ENCODE peak calls at places on chromosomes 4 and X, in five cellular contexts. One of them, this sample, is unnamed.

GRCh38 chrX:72394518-72395163 is 88.9 kb upstream of the CITED1 start:
- DNase-seq in type B pancreatic cell: no peak
- DNase-seq in AG04449: peak
- DNase-seq in endodermal cell: no peak
- DNase-seq in lower lobe of right lung: no peak
- DNase-seq in this sample: no peak

GRCh38 chrX:150036181-150036580 is 97.9 kb upstream of the EOLA2 start:
- DNase-seq in type B pancreatic cell: no peak
- DNase-seq in AG04449: no peak
- DNase-seq in endodermal cell: no peak
- DNase-seq in lower lobe of right lung: no peak
- DNase-seq in this sample: no peak

GRCh38 chr4:32752962-32753361 is 2032.8 kb downstream of the PCDH7 start:
- DNase-seq in type B pancreatic cell: no peak
- DNase-seq in AG04449: no peak
- DNase-seq in endodermal cell: no peak
- DNase-seq in lower lobe of right lung: no peak
- DNase-seq in this sample: no peak

GRCh38 chrX:46759645-46759974 is 692 bp upstream of the SLC9A7 start:
- DNase-seq in type B pancreatic cell: no peak
- DNase-seq in AG04449: no peak
- DNase-seq in endodermal cell: no peak
- DNase-seq in lower lobe of right lung: no peak
- DNase-seq in this sample: no peak

GRCh38 chr4:143417679-143418403 is 81.2 kb downstream of the GAB1 start:
- DNase-seq in type B pancreatic cell: no peak
- DNase-seq in AG04449: no peak
- DNase-seq in endodermal cell: no peak
- DNase-seq in lower lobe of right lung: no peak
- DNase-seq in this sample: no peak

GRCh38 chr4:150579591-150580234 is 2.2 kb upstream of the MAB21L2 start:
- DNase-seq in type B pancreatic cell: peak
- DNase-seq in AG04449: no peak
- DNase-seq in endodermal cell: peak
- DNase-seq in lower lobe of right lung: no peak
- DNase-seq in this sample: no peak

GRCh38 chr4:101393256-101393655 is 45.9 kb upstream of the PPP3CA start:
- DNase-seq in type B pancreatic cell: no peak
- DNase-seq in AG04449: no peak
- DNase-seq in endodermal cell: no peak
- DNase-seq in lower lobe of right lung: no peak
- DNase-seq in this sample: no peak

GRCh38 chr4:55931833-55932232 is 16.9 kb upstream of the CEP135 start:
- DNase-seq in type B pancreatic cell: no peak
- DNase-seq in AG04449: no peak
- DNase-seq in endodermal cell: no peak
- DNase-seq in lower lobe of right lung: no peak
- DNase-seq in this sample: no peak

GRCh38 chr4:53436251-53436650 is 58.8 kb downstream of the FIP1L1 start:
- DNase-seq in type B pancreatic cell: no peak
- DNase-seq in AG04449: no peak
- DNase-seq in endodermal cell: no peak
- DNase-seq in lower lobe of right lung: no peak
- DNase-seq in this sample: no peak

GRCh38 chr4:122614621-122615020 is 6.2 kb downstream of the IL21 start:
- DNase-seq in type B pancreatic cell: no peak
- DNase-seq in AG04449: no peak
- DNase-seq in endodermal cell: no peak
- DNase-seq in lower lobe of right lung: no peak
- DNase-seq in this sample: no peak

GRCh38 chrX:121570072-121570841 is 522.8 kb downstream of the GLUD2 start:
- DNase-seq in type B pancreatic cell: no peak
- DNase-seq in AG04449: no peak
- DNase-seq in endodermal cell: no peak
- DNase-seq in lower lobe of right lung: no peak
- DNase-seq in this sample: no peak

GRCh38 chr4:35087216-35087615 is 1157.1 kb downstream of the ARAP2 start:
- DNase-seq in type B pancreatic cell: no peak
- DNase-seq in AG04449: no peak
- DNase-seq in endodermal cell: no peak
- DNase-seq in lower lobe of right lung: no peak
- DNase-seq in this sample: no peak

GRCh38 chr4:184819786-184820185 is 6.0 kb downstream of the ACSL1 start:
- DNase-seq in type B pancreatic cell: no peak
- DNase-seq in AG04449: no peak
- DNase-seq in endodermal cell: no peak
- DNase-seq in lower lobe of right lung: no peak
- DNase-seq in this sample: no peak

GRCh38 chrX:128807367-128807766 is 715.9 kb downstream of the SMARCA1 start:
- DNase-seq in type B pancreatic cell: no peak
- DNase-seq in AG04449: no peak
- DNase-seq in endodermal cell: no peak
- DNase-seq in lower lobe of right lung: no peak
- DNase-seq in this sample: no peak

GRCh38 chrX:39258331-39258730 is 457.1 kb downstream of the MID1IP1 start:
- DNase-seq in type B pancreatic cell: no peak
- DNase-seq in AG04449: no peak
- DNase-seq in endodermal cell: peak
- DNase-seq in lower lobe of right lung: no peak
- DNase-seq in this sample: no peak

GRCh38 chr4:55077577-55077976 is 47.8 kb downstream of the KDR start:
- DNase-seq in type B pancreatic cell: no peak
- DNase-seq in AG04449: no peak
- DNase-seq in endodermal cell: no peak
- DNase-seq in lower lobe of right lung: no peak
- DNase-seq in this sample: no peak

GRCh38 chr4:10111067-10111801 is 5.4 kb downstream of the WDR1 start:
- DNase-seq in type B pancreatic cell: no peak
- DNase-seq in AG04449: no peak
- DNase-seq in endodermal cell: peak
- DNase-seq in lower lobe of right lung: no peak
- DNase-seq in this sample: no peak

GRCh38 chr4:1369091-1369450 is 22.1 kb downstream of the UVSSA start:
- DNase-seq in type B pancreatic cell: no peak
- DNase-seq in AG04449: no peak
- DNase-seq in endodermal cell: no peak
- DNase-seq in lower lobe of right lung: peak
- DNase-seq in this sample: no peak

GRCh38 chrX:48958635-48959094 is 1.3 kb upstream of the OTUD5 start:
- DNase-seq in type B pancreatic cell: no peak
- DNase-seq in AG04449: no peak
- DNase-seq in endodermal cell: no peak
- DNase-seq in lower lobe of right lung: no peak
- DNase-seq in this sample: no peak

GRCh38 chr4:68271851-68272756 is 26.6 kb upstream of the TMPRSS11B start:
- DNase-seq in type B pancreatic cell: no peak
- DNase-seq in AG04449: peak
- DNase-seq in endodermal cell: peak
- DNase-seq in lower lobe of right lung: no peak
- DNase-seq in this sample: no peak

GRCh38 chrX:47802589-47802988 is 34.1 kb upstream of the ZNF81 start:
- DNase-seq in type B pancreatic cell: no peak
- DNase-seq in AG04449: no peak
- DNase-seq in endodermal cell: no peak
- DNase-seq in lower lobe of right lung: no peak
- DNase-seq in this sample: no peak

GRCh38 chr4:127505203-127505602 is 127.6 kb upstream of the INTU start:
- DNase-seq in type B pancreatic cell: no peak
- DNase-seq in AG04449: peak
- DNase-seq in endodermal cell: no peak
- DNase-seq in lower lobe of right lung: no peak
- DNase-seq in this sample: no peak

GRCh38 chr4:62324215-62324614 is 1124.1 kb downstream of the ADGRL3 start:
- DNase-seq in type B pancreatic cell: no peak
- DNase-seq in AG04449: no peak
- DNase-seq in endodermal cell: no peak
- DNase-seq in lower lobe of right lung: no peak
- DNase-seq in this sample: no peak

GRCh38 chr4:56976283-56976877 is 1.0 kb downstream of the NOA1 start:
- DNase-seq in type B pancreatic cell: no peak
- DNase-seq in AG04449: no peak
- DNase-seq in endodermal cell: no peak
- DNase-seq in lower lobe of right lung: no peak
- DNase-seq in this sample: no peak

GRCh38 chr4:108247511-108248088 is 78.9 kb upstream of the LEF1 start:
- DNase-seq in type B pancreatic cell: no peak
- DNase-seq in AG04449: no peak
- DNase-seq in endodermal cell: peak
- DNase-seq in lower lobe of right lung: no peak
- DNase-seq in this sample: no peak

GRCh38 chr4:41541697-41542096 is 3.7 kb downstream of the LIMCH1 start:
- DNase-seq in type B pancreatic cell: no peak
- DNase-seq in AG04449: no peak
- DNase-seq in endodermal cell: peak
- DNase-seq in lower lobe of right lung: no peak
- DNase-seq in this sample: no peak

GRCh38 chr4:52868138-52868537 is 6.0 kb downstream of the RASL11B start:
- DNase-seq in type B pancreatic cell: no peak
- DNase-seq in AG04449: no peak
- DNase-seq in endodermal cell: peak
- DNase-seq in lower lobe of right lung: no peak
- DNase-seq in this sample: no peak

GRCh38 chr4:84957509-84958420 is 8.7 kb downstream of the WDFY3 start:
- DNase-seq in type B pancreatic cell: no peak
- DNase-seq in AG04449: no peak
- DNase-seq in endodermal cell: no peak
- DNase-seq in lower lobe of right lung: no peak
- DNase-seq in this sample: no peak

GRCh38 chr4:1208266-1208961 is 36.0 kb upstream of the SPON2 start:
- DNase-seq in type B pancreatic cell: no peak
- DNase-seq in AG04449: no peak
- DNase-seq in endodermal cell: no peak
- DNase-seq in lower lobe of right lung: peak
- DNase-seq in this sample: no peak

GRCh38 chr4:145930592-145930991 is 8.0 kb downstream of the ZNF827 start:
- DNase-seq in type B pancreatic cell: no peak
- DNase-seq in AG04449: no peak
- DNase-seq in endodermal cell: no peak
- DNase-seq in lower lobe of right lung: no peak
- DNase-seq in this sample: no peak

GRCh38 chr4:70778888-70779422 is 57.2 kb downstream of the RUFY3 start:
- DNase-seq in type B pancreatic cell: no peak
- DNase-seq in AG04449: no peak
- DNase-seq in endodermal cell: no peak
- DNase-seq in lower lobe of right lung: no peak
- DNase-seq in this sample: no peak

DNA sequence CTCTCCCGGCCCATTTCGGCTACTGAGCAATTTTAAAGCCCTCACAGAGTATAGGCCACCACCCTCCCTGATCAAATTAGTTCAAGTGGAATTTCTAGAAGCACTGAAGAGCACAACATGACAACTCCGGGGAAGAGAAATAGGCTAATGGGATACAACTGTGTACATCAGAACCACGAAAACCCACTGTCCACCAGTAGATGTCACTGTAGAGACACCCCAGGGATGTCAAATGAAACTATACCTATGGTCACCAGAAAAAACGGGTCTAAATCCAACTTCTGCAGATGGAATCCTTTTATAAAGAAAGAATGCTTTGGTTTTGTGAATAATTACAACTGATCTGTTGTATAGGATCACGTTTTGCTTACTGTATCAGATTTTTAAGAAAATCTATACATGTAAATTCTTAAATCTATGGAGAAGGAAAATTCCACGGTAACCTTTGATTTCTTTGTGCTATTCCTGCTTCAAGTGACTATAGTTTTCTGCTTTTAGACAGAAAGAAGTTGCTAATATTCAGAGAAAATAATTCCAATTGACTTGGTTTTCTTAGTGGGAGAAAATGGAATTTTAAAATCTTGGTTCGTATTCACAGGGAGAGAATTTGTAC is 29.5 kb upstream of the MAP3K15 start:
- DNase-seq in type B pancreatic cell: no peak
- DNase-seq in AG04449: no peak
- DNase-seq in endodermal cell: peak
- DNase-seq in lower lobe of right lung: no peak
- DNase-seq in this sample: no peak
- TF ChIP-seq CTCF in type B pancreatic cell: peak
- TF ChIP-seq CTCF in AG04449: peak
- TF ChIP-seq CTCF in endodermal cell: peak
- TF ChIP-seq CTCF in lower lobe of right lung: peak
- TF ChIP-seq CTCF in this sample: peak

GRCh38 chr4:60365176-60365575 is 835.0 kb upstream of the ADGRL3 start:
- DNase-seq in type B pancreatic cell: no peak
- DNase-seq in AG04449: no peak
- DNase-seq in endodermal cell: no peak
- DNase-seq in lower lobe of right lung: no peak
- DNase-seq in this sample: no peak

GRCh38 chr4:60368986-60369385 is 831.1 kb upstream of the ADGRL3 start:
- DNase-seq in type B pancreatic cell: no peak
- DNase-seq in AG04449: no peak
- DNase-seq in endodermal cell: no peak
- DNase-seq in lower lobe of right lung: no peak
- DNase-seq in this sample: no peak

DNA sequence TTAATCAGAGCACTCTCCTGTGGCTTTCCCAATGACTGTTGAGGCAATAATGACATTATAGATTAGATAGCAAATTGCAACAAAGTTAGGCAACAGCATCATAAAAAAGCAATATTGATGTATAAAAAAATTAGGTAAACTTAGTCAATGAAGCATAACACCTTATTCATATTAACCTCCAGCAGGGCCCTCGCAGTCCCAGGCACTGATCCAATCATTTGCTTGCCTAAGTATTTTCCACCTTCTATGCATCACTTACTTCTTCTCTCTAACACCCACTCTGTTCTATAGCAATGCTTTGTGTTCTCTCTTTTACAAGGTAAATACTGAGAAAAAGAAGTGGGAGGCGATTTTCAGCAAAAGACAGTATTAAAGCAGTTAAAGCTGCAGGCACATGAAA is 833.5 kb upstream of the ADGRL3 start:
- DNase-seq in type B pancreatic cell: no peak
- DNase-seq in AG04449: no peak
- DNase-seq in endodermal cell: no peak
- DNase-seq in lower lobe of right lung: no peak
- DNase-seq in this sample: no peak
- TF ChIP-seq CTCF in type B pancreatic cell: no peak
- TF ChIP-seq CTCF in AG04449: no peak
- TF ChIP-seq CTCF in endodermal cell: no peak
- TF ChIP-seq CTCF in lower lobe of right lung: no peak
- TF ChIP-seq CTCF in this sample: no peak

GRCh38 chr4:155062948-155063347 is 145.5 kb upstream of the NPY2R start:
- DNase-seq in type B pancreatic cell: no peak
- DNase-seq in AG04449: no peak
- DNase-seq in endodermal cell: no peak
- DNase-seq in lower lobe of right lung: no peak
- DNase-seq in this sample: no peak

GRCh38 chr4:155060419-155060818 is 148.0 kb upstream of the NPY2R start:
- DNase-seq in type B pancreatic cell: no peak
- DNase-seq in AG04449: no peak
- DNase-seq in endodermal cell: no peak
- DNase-seq in lower lobe of right lung: no peak
- DNase-seq in this sample: no peak

GRCh38 chr4:155066871-155067270 is 141.6 kb upstream of the NPY2R start:
- DNase-seq in type B pancreatic cell: no peak
- DNase-seq in AG04449: no peak
- DNase-seq in endodermal cell: no peak
- DNase-seq in lower lobe of right lung: no peak
- DNase-seq in this sample: no peak

GRCh38 chr4:155060873-155061272 is 147.6 kb upstream of the NPY2R start:
- DNase-seq in type B pancreatic cell: no peak
- DNase-seq in AG04449: no peak
- DNase-seq in endodermal cell: no peak
- DNase-seq in lower lobe of right lung: no peak
- DNase-seq in this sample: no peak
- TF ChIP-seq CTCF in type B pancreatic cell: no peak
- TF ChIP-seq CTCF in AG04449: no peak
- TF ChIP-seq CTCF in endodermal cell: peak
- TF ChIP-seq CTCF in lower lobe of right lung: no peak
- TF ChIP-seq CTCF in this sample: no peak

GRCh38 chr4:153530996-153531375 is 64.8 kb downstream of the TMEM131L start:
- DNase-seq in type B pancreatic cell: no peak
- DNase-seq in AG04449: no peak
- DNase-seq in endodermal cell: no peak
- DNase-seq in lower lobe of right lung: no peak
- DNase-seq in this sample: no peak
- TF ChIP-seq CTCF in type B pancreatic cell: no peak
- TF ChIP-seq CTCF in AG04449: no peak
- TF ChIP-seq CTCF in endodermal cell: peak
- TF ChIP-seq CTCF in lower lobe of right lung: no peak
- TF ChIP-seq CTCF in this sample: no peak

This sample was measured in D721Med.